ENCODE peak calls at places on chromosomes 13 and 19, in seven cellular contexts. One of them, this sample, is unnamed. For H3K27me3, the result is how much of the 10 kb centered on the place peaks cover.

GRCh38 chr19:42989851-42990250 is 36.4 kb downstream of the PSG11 start:
- DNase-seq in body of pancreas: no peak
- DNase-seq in IMR-90: no peak
- DNase-seq in tibial nerve: no peak
- DNase-seq in trophoblast cell: no peak
- DNase-seq in esophagus squamous epithelium: no peak
- DNase-seq in upper lobe of right lung: no peak
- DNase-seq in this sample: no peak

GRCh38 chr13:97478247-97478646 is 44.3 kb downstream of the RAP2A start:
- DNase-seq in upper lobe of right lung: no peak
- DNase-seq in tibial nerve: no peak
- DNase-seq in trophoblast cell: no peak
- DNase-seq in IMR-90: no peak
- DNase-seq in esophagus squamous epithelium: no peak
- DNase-seq in body of pancreas: no peak
- DNase-seq in this sample: no peak

GRCh38 chr13:44373601-44374347 is at the start of gene SERP2:
- DNase-seq in upper lobe of right lung: peak
- DNase-seq in body of pancreas: peak
- DNase-seq in tibial nerve: no peak
- DNase-seq in IMR-90: no peak
- DNase-seq in trophoblast cell: no peak
- DNase-seq in esophagus squamous epithelium: no peak
- DNase-seq in this sample: no peak

GRCh38 chr19:46383171-46383815 is 30.1 kb downstream of the CCDC8 start:
- DNase-seq in upper lobe of right lung: peak
- DNase-seq in esophagus squamous epithelium: no peak
- DNase-seq in body of pancreas: no peak
- DNase-seq in trophoblast cell: no peak
- DNase-seq in IMR-90: no peak
- DNase-seq in tibial nerve: no peak
- DNase-seq in this sample: no peak

GRCh38 chr13:40668335-40668734 is 1.9 kb upstream of the FOXO1 start:
- DNase-seq in body of pancreas: no peak
- DNase-seq in IMR-90: no peak
- DNase-seq in tibial nerve: peak
- DNase-seq in esophagus squamous epithelium: no peak
- DNase-seq in upper lobe of right lung: no peak
- DNase-seq in trophoblast cell: no peak
- DNase-seq in this sample: peak

GRCh38 chr13:91020635-91021034 is 326.9 kb upstream of the MIR17HG start:
- DNase-seq in IMR-90: no peak
- DNase-seq in esophagus squamous epithelium: no peak
- DNase-seq in tibial nerve: no peak
- DNase-seq in trophoblast cell: no peak
- DNase-seq in upper lobe of right lung: no peak
- DNase-seq in body of pancreas: no peak
- DNase-seq in this sample: no peak

GRCh38 chr13:31048521-31048920 is 113.2 kb downstream of the HSPH1 start:
- DNase-seq in esophagus squamous epithelium: no peak
- DNase-seq in IMR-90: no peak
- DNase-seq in trophoblast cell: no peak
- DNase-seq in upper lobe of right lung: no peak
- DNase-seq in tibial nerve: no peak
- DNase-seq in body of pancreas: no peak
- DNase-seq in this sample: no peak

GRCh38 chr13:26254583-26255102 is 714 bp downstream of the CDK8 start:
- DNase-seq in upper lobe of right lung: peak
- DNase-seq in trophoblast cell: peak
- DNase-seq in tibial nerve: peak
- DNase-seq in body of pancreas: peak
- DNase-seq in esophagus squamous epithelium: peak
- DNase-seq in IMR-90: peak
- DNase-seq in this sample: peak

GRCh38 chr13:105665284-105665683 is 870.2 kb downstream of the EFNB2 start:
- DNase-seq in body of pancreas: no peak
- DNase-seq in esophagus squamous epithelium: no peak
- DNase-seq in IMR-90: peak
- DNase-seq in trophoblast cell: peak
- DNase-seq in tibial nerve: no peak
- DNase-seq in upper lobe of right lung: no peak
- DNase-seq in this sample: no peak

GRCh38 chr19:56596676-56597075 is 1.6 kb downstream of the ZNF71 start:
- DNase-seq in body of pancreas: no peak
- DNase-seq in tibial nerve: no peak
- DNase-seq in upper lobe of right lung: no peak
- DNase-seq in trophoblast cell: no peak
- DNase-seq in esophagus squamous epithelium: no peak
- DNase-seq in IMR-90: no peak
- DNase-seq in this sample: no peak

DNA sequence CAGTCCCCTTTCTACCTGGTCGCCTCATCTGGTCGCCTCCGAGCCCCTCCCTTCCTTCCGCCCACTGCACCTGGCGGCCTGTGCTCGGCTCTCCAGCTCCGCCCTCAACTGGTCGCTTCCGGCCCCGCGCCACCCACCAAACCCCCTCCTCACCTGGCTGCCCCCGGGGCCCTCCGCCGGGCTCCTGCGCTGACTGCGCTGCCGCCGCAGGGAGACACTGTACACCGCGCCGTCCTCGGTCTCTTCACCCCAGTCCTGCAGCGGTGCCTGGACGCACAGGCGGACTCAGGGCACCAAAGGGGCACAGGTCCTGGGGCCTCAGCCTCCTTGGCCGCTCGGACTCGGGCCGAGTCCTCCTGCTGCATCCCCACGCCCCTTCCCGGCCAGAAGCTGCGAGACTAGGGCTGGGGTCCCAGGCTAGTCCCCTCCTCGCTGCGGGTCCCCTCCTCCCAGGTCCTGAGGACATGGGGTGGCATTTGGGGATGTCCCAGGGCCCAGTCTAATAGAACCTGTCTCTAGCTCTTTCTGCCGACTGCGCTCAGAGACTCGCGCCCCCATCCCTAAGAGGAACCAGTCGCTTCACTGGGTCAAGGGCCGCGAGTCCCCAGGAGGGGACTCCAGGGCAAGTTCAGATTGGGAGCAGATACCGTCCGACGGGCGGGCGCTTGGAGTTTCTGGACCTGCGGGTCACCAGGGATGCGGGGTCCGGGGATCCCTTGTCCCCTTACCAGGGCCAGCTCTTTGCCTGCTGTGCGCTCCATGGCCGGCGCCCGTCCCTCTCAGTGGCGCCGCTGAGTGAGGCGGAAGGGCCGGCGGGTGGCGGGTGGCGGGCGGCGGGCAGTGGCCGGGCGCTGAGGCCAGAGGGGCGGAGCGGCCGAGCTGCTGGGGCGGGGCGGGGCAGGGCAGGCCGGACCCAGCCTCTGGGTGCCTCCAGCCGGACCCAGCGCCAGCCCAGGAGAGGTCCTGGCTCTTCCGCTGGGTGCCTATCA is at the start of gene RGL3:
- DNase-seq in IMR-90: no peak
- DNase-seq in trophoblast cell: peak
- DNase-seq in body of pancreas: peak
- DNase-seq in upper lobe of right lung: peak
- DNase-seq in esophagus squamous epithelium: no peak
- DNase-seq in tibial nerve: no peak
- DNase-seq in this sample: no peak
- H3K27me3 ChIP-seq in IMR-90: under half
- H3K27me3 ChIP-seq in trophoblast cell: under half
- H3K27me3 ChIP-seq in body of pancreas: under half
- H3K27me3 ChIP-seq in upper lobe of right lung: under half
- H3K27me3 ChIP-seq in esophagus squamous epithelium: half or more
- H3K27me3 ChIP-seq in tibial nerve: under half
- H3K27me3 ChIP-seq in this sample: half or more

GRCh38 chr19:33780746-33781145 is 15.9 kb upstream of the KCTD15 start:
- DNase-seq in upper lobe of right lung: no peak
- DNase-seq in esophagus squamous epithelium: no peak
- DNase-seq in trophoblast cell: no peak
- DNase-seq in tibial nerve: no peak
- DNase-seq in IMR-90: no peak
- DNase-seq in body of pancreas: no peak
- DNase-seq in this sample: no peak
- H3K27me3 ChIP-seq in upper lobe of right lung: under half
- H3K27me3 ChIP-seq in esophagus squamous epithelium: half or more
- H3K27me3 ChIP-seq in trophoblast cell: under half
- H3K27me3 ChIP-seq in tibial nerve: under half
- H3K27me3 ChIP-seq in IMR-90: under half
- H3K27me3 ChIP-seq in body of pancreas: under half
- H3K27me3 ChIP-seq in this sample: under half

GRCh38 chr19:1764293-1764683 is 11.0 kb downstream of the ONECUT3 start:
- DNase-seq in body of pancreas: no peak
- DNase-seq in trophoblast cell: no peak
- DNase-seq in IMR-90: no peak
- DNase-seq in esophagus squamous epithelium: no peak
- DNase-seq in upper lobe of right lung: no peak
- DNase-seq in tibial nerve: no peak
- DNase-seq in this sample: no peak
- H3K27me3 ChIP-seq in body of pancreas: under half
- H3K27me3 ChIP-seq in trophoblast cell: half or more
- H3K27me3 ChIP-seq in IMR-90: half or more
- H3K27me3 ChIP-seq in esophagus squamous epithelium: half or more
- H3K27me3 ChIP-seq in upper lobe of right lung: half or more
- H3K27me3 ChIP-seq in tibial nerve: under half
- H3K27me3 ChIP-seq in this sample: half or more

GRCh38 chr13:45851171-45851889 is at the start of gene SIAH3:
- DNase-seq in tibial nerve: peak
- DNase-seq in trophoblast cell: no peak
- DNase-seq in esophagus squamous epithelium: no peak
- DNase-seq in upper lobe of right lung: no peak
- DNase-seq in body of pancreas: no peak
- DNase-seq in IMR-90: no peak
- DNase-seq in this sample: no peak
- H3K27me3 ChIP-seq in tibial nerve: under half
- H3K27me3 ChIP-seq in trophoblast cell: under half
- H3K27me3 ChIP-seq in esophagus squamous epithelium: half or more
- H3K27me3 ChIP-seq in upper lobe of right lung: under half
- H3K27me3 ChIP-seq in body of pancreas: under half
- H3K27me3 ChIP-seq in IMR-90: under half
- H3K27me3 ChIP-seq in this sample: under half

GRCh38 chr19:41914191-41914834 is 13.9 kb downstream of the ERFL start:
- DNase-seq in upper lobe of right lung: no peak
- DNase-seq in trophoblast cell: no peak
- DNase-seq in IMR-90: no peak
- DNase-seq in body of pancreas: no peak
- DNase-seq in tibial nerve: no peak
- DNase-seq in esophagus squamous epithelium: no peak
- DNase-seq in this sample: no peak
- H3K27me3 ChIP-seq in upper lobe of right lung: under half
- H3K27me3 ChIP-seq in trophoblast cell: half or more
- H3K27me3 ChIP-seq in IMR-90: half or more
- H3K27me3 ChIP-seq in body of pancreas: under half
- H3K27me3 ChIP-seq in tibial nerve: under half
- H3K27me3 ChIP-seq in esophagus squamous epithelium: half or more
- H3K27me3 ChIP-seq in this sample: half or more

DNA sequence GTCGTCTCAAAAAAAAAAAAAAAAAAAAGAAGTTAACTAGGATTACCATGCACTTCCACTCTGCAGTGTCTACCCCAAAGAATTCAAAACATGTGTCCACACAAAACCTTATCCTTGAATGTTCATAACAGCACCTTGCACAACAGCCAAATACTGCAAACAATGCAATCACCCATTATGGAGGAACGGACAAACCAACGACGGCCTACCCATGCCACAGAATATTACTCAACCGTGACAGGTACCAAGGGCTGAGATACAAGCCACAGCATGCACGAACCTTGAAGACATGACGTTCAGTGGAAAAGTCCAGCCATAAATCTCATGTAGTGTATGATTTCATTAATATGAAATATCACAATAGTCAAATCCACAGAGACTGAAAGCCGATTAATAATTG is 3.0 kb upstream of the SHISA7 start:
- DNase-seq in IMR-90: no peak
- DNase-seq in upper lobe of right lung: no peak
- DNase-seq in body of pancreas: no peak
- DNase-seq in tibial nerve: no peak
- DNase-seq in trophoblast cell: no peak
- DNase-seq in esophagus squamous epithelium: no peak
- DNase-seq in this sample: no peak
- H3K27me3 ChIP-seq in IMR-90: half or more
- H3K27me3 ChIP-seq in upper lobe of right lung: under half
- H3K27me3 ChIP-seq in body of pancreas: under half
- H3K27me3 ChIP-seq in tibial nerve: under half
- H3K27me3 ChIP-seq in trophoblast cell: under half
- H3K27me3 ChIP-seq in esophagus squamous epithelium: half or more
- H3K27me3 ChIP-seq in this sample: half or more

DNA sequence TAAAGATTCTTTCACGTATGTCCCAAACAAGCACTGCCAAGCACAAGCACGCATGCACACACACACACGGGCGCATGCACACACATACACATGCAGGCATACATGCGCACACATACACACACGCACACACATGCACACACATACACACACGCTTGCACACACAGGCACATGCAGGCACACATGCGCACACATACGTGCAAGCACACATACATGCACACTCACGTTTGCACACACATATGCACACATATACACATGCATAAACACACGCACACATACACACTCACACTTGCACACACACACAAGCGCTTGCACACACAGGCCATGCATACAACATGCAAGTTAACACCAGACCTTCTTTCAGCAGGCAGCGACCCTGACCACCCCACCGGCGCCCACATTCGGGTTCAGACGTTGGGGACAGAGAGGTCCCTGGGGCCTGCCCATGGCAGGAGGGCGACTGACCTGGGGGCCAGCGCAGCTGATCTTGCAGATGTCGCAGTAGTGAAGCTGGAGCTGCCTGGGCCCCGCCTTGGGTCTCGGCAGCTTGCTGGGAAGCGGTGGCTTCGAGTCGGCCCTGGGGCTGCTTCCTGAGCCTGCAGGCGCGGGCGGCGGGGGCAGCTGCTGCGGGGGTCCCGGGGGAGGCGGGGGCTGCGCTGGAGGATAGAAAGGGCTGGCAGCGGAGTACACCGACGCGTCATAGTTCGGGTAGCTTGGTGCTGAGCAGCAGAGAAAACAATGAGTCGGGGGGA is 37.8 kb downstream of the ZFR2 start:
- DNase-seq in esophagus squamous epithelium: no peak
- DNase-seq in body of pancreas: no peak
- DNase-seq in tibial nerve: no peak
- DNase-seq in upper lobe of right lung: no peak
- DNase-seq in IMR-90: no peak
- DNase-seq in trophoblast cell: no peak
- DNase-seq in this sample: no peak
- H3K27me3 ChIP-seq in esophagus squamous epithelium: under half
- H3K27me3 ChIP-seq in body of pancreas: under half
- H3K27me3 ChIP-seq in tibial nerve: under half
- H3K27me3 ChIP-seq in upper lobe of right lung: under half
- H3K27me3 ChIP-seq in IMR-90: under half
- H3K27me3 ChIP-seq in trophoblast cell: under half
- H3K27me3 ChIP-seq in this sample: under half

DNA sequence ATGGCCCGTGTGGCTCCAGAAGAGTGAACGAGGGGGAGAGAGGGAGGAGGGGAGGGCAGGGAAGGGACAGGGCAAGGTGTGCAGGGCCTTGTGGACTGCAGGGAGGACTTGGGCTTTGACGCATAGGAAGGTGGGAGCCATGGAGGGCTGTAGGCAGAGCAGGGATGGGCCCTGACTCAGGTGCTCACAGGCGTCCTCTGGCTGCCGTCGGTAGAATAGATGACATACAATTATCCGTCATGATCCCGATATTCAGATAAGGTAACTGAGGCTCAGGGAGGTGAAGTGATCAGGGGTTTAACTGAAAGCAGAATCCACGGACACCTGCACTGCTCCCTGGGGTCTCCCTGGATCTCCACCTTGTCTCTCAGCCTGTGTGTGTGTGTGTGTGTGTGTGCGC is 3.4 kb downstream of the C3 start:
- DNase-seq in esophagus squamous epithelium: no peak
- DNase-seq in tibial nerve: no peak
- DNase-seq in upper lobe of right lung: no peak
- DNase-seq in body of pancreas: no peak
- DNase-seq in IMR-90: no peak
- DNase-seq in trophoblast cell: no peak
- DNase-seq in this sample: no peak
- H3K27me3 ChIP-seq in esophagus squamous epithelium: under half
- H3K27me3 ChIP-seq in tibial nerve: under half
- H3K27me3 ChIP-seq in upper lobe of right lung: under half
- H3K27me3 ChIP-seq in body of pancreas: under half
- H3K27me3 ChIP-seq in IMR-90: under half
- H3K27me3 ChIP-seq in trophoblast cell: under half
- H3K27me3 ChIP-seq in this sample: under half

This sample was measured in gastrocnemius medialis.